ENCODE peak calls at places on chromosomes 4 and X, in nine cellular contexts. One of them, this sample, is unnamed.

GRCh38 chr4:89111833-89112563 is 665 bp downstream of the TIGD2 start:
- DNase-seq in heart left ventricle: no peak
- DNase-seq in breast epithelium: no peak
- DNase-seq in suprapubic skin: no peak
- DNase-seq in IMR-90: peak; percentile 95
- DNase-seq in testis: no peak
- DNase-seq in right lobe of liver: peak; percentile 83
- DNase-seq in endothelial cell of umbilical vein: peak; percentile 12
- DNase-seq in thyroid gland: no peak
- DNase-seq in this sample: no peak

GRCh38 chr4:86357608-86358007 is 2.2 kb downstream of the MAPK10 start:
- DNase-seq in heart left ventricle: no peak
- DNase-seq in breast epithelium: no peak
- DNase-seq in suprapubic skin: no peak
- DNase-seq in IMR-90: no peak
- DNase-seq in testis: no peak
- DNase-seq in right lobe of liver: no peak
- DNase-seq in endothelial cell of umbilical vein: no peak
- DNase-seq in thyroid gland: no peak
- DNase-seq in this sample: no peak

GRCh38 chr4:48968814-48969213 is 17.3 kb upstream of the CWH43 start:
- DNase-seq in heart left ventricle: no peak
- DNase-seq in breast epithelium: no peak
- DNase-seq in suprapubic skin: no peak
- DNase-seq in IMR-90: peak; percentile 96
- DNase-seq in testis: no peak
- DNase-seq in right lobe of liver: no peak
- DNase-seq in endothelial cell of umbilical vein: no peak
- DNase-seq in thyroid gland: no peak
- DNase-seq in this sample: no peak

GRCh38 chr4:88613417-88613875 is 21.2 kb downstream of the HERC3 start:
- DNase-seq in heart left ventricle: no peak
- DNase-seq in breast epithelium: no peak
- DNase-seq in suprapubic skin: no peak
- DNase-seq in IMR-90: no peak
- DNase-seq in testis: no peak
- DNase-seq in right lobe of liver: no peak
- DNase-seq in endothelial cell of umbilical vein: peak; percentile 78
- DNase-seq in thyroid gland: no peak
- DNase-seq in this sample: no peak

GRCh38 chrX:47607091-47607490 is 12.6 kb downstream of the SYN1 start:
- DNase-seq in heart left ventricle: no peak
- DNase-seq in breast epithelium: no peak
- DNase-seq in suprapubic skin: no peak
- DNase-seq in IMR-90: no peak
- DNase-seq in testis: no peak
- DNase-seq in right lobe of liver: no peak
- DNase-seq in endothelial cell of umbilical vein: no peak
- DNase-seq in thyroid gland: no peak
- DNase-seq in this sample: no peak

GRCh38 chrX:70908541-70908940 is at the start of gene TEX11:
- DNase-seq in heart left ventricle: no peak
- DNase-seq in breast epithelium: no peak
- DNase-seq in suprapubic skin: no peak
- DNase-seq in IMR-90: no peak
- DNase-seq in testis: peak; percentile 22
- DNase-seq in right lobe of liver: no peak
- DNase-seq in endothelial cell of umbilical vein: no peak
- DNase-seq in thyroid gland: no peak
- DNase-seq in this sample: no peak

GRCh38 chr4:87884976-87885574 is 52.3 kb downstream of the MEPE start:
- DNase-seq in heart left ventricle: no peak
- DNase-seq in breast epithelium: no peak
- DNase-seq in suprapubic skin: no peak
- DNase-seq in IMR-90: no peak
- DNase-seq in testis: no peak
- DNase-seq in right lobe of liver: no peak
- DNase-seq in endothelial cell of umbilical vein: no peak
- DNase-seq in thyroid gland: no peak
- DNase-seq in this sample: no peak

GRCh38 chrX:149527705-149528104 is 13.1 kb upstream of the EOLA1 start:
- DNase-seq in heart left ventricle: no peak
- DNase-seq in breast epithelium: no peak
- DNase-seq in suprapubic skin: no peak
- DNase-seq in IMR-90: peak; percentile 28
- DNase-seq in testis: no peak
- DNase-seq in right lobe of liver: no peak
- DNase-seq in endothelial cell of umbilical vein: peak; percentile 38
- DNase-seq in thyroid gland: no peak
- DNase-seq in this sample: no peak

GRCh38 chr4:6252051-6252450 is 17.6 kb upstream of the WFS1 start:
- DNase-seq in heart left ventricle: no peak
- DNase-seq in breast epithelium: no peak
- DNase-seq in suprapubic skin: no peak
- DNase-seq in IMR-90: no peak
- DNase-seq in testis: no peak
- DNase-seq in right lobe of liver: no peak
- DNase-seq in endothelial cell of umbilical vein: no peak
- DNase-seq in thyroid gland: peak; percentile 43
- DNase-seq in this sample: no peak

GRCh38 chrX:30144971-30145731 is 70.2 kb upstream of the MAGEB2 start:
- DNase-seq in heart left ventricle: no peak
- DNase-seq in breast epithelium: no peak
- DNase-seq in suprapubic skin: no peak
- DNase-seq in IMR-90: no peak
- DNase-seq in testis: no peak
- DNase-seq in right lobe of liver: no peak
- DNase-seq in endothelial cell of umbilical vein: no peak
- DNase-seq in thyroid gland: no peak
- DNase-seq in this sample: no peak

GRCh38 chr4:59249110-59249509 is 1951.0 kb upstream of the ADGRL3 start:
- DNase-seq in heart left ventricle: no peak
- DNase-seq in breast epithelium: no peak
- DNase-seq in suprapubic skin: no peak
- DNase-seq in IMR-90: no peak
- DNase-seq in testis: no peak
- DNase-seq in right lobe of liver: no peak
- DNase-seq in endothelial cell of umbilical vein: no peak
- DNase-seq in thyroid gland: no peak
- DNase-seq in this sample: no peak

GRCh38 chr4:113293673-113294072 is 244.2 kb downstream of the ANK2 start:
- DNase-seq in heart left ventricle: no peak
- DNase-seq in breast epithelium: no peak
- DNase-seq in suprapubic skin: no peak
- DNase-seq in IMR-90: no peak
- DNase-seq in testis: no peak
- DNase-seq in right lobe of liver: no peak
- DNase-seq in endothelial cell of umbilical vein: no peak
- DNase-seq in thyroid gland: no peak
- DNase-seq in this sample: no peak

GRCh38 chrX:139738581-139738980 is 30.6 kb upstream of the MCF2 start:
- DNase-seq in heart left ventricle: no peak
- DNase-seq in breast epithelium: no peak
- DNase-seq in suprapubic skin: no peak
- DNase-seq in IMR-90: peak; percentile 26
- DNase-seq in testis: no peak
- DNase-seq in right lobe of liver: no peak
- DNase-seq in endothelial cell of umbilical vein: peak; percentile 53
- DNase-seq in thyroid gland: no peak
- DNase-seq in this sample: no peak

GRCh38 chrX:153057281-153057680 is 1.0 kb downstream of the PNMA3 start:
- DNase-seq in heart left ventricle: no peak
- DNase-seq in breast epithelium: no peak
- DNase-seq in suprapubic skin: no peak
- DNase-seq in IMR-90: no peak
- DNase-seq in testis: no peak
- DNase-seq in right lobe of liver: no peak
- DNase-seq in endothelial cell of umbilical vein: no peak
- DNase-seq in thyroid gland: peak; percentile 43
- DNase-seq in this sample: no peak

DNA sequence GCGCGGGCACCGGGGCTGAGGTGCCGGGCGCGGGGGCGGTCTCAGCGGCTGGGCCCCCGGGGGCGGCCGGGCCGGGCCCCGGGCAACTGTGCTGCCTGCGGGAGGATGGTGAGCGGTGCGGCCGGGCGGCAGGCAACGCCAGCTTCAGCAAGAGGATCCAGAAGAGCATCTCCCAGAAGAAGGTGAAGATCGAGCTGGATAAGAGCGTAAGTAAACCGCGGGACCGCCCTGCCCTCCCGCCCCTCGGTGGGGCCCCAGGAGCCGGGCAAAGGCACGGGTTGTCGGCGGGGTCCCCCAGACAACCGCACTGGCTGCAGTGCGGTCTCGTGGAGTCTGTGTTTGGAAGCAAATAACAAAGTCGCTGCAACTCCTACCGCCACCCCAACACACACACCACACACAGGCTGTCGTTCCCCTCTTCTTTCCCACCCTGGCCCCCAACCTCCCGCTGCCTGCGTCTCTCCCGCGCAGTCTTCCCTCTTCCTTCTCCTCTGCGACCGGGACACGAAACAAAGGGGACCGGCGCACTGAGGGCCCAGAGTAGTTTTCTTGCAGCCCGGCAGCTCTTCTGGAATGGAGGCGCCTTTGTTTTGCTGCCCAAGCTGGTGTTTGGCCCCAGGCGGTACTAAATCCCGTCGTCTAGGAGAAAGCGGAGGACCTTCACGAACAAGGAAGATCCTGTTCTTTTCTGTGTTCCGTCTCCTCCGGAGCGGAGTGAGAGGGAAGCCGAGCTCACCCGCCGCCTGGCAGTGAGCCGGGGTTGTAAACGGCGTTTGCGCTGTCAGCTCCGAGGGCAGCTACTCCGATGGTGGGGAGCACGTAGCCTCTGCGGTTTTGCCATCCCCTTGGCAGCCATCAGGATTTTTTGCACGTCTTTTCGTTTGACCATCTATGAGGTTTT is 788 bp downstream of the SAP30 start:
- DNase-seq in heart left ventricle: peak; percentile 86
- DNase-seq in breast epithelium: peak; percentile 60
- DNase-seq in suprapubic skin: peak; percentile 84
- DNase-seq in IMR-90: peak; percentile 69
- DNase-seq in testis: peak; percentile 77
- DNase-seq in right lobe of liver: peak; percentile 81
- DNase-seq in endothelial cell of umbilical vein: peak; percentile 83
- DNase-seq in thyroid gland: peak; percentile 73
- DNase-seq in this sample: no peak
- TF ChIP-seq POLR2A in heart left ventricle: no peak
- TF ChIP-seq POLR2A in breast epithelium: no peak
- TF ChIP-seq POLR2A in suprapubic skin: no peak
- TF ChIP-seq POLR2A in IMR-90: no peak
- TF ChIP-seq POLR2A in testis: no peak
- TF ChIP-seq POLR2A in right lobe of liver: peak; percentile 20
- TF ChIP-seq POLR2A in endothelial cell of umbilical vein: peak; percentile 65
- TF ChIP-seq POLR2A in thyroid gland: peak; percentile 58
- TF ChIP-seq POLR2A in this sample: no peak

DNA sequence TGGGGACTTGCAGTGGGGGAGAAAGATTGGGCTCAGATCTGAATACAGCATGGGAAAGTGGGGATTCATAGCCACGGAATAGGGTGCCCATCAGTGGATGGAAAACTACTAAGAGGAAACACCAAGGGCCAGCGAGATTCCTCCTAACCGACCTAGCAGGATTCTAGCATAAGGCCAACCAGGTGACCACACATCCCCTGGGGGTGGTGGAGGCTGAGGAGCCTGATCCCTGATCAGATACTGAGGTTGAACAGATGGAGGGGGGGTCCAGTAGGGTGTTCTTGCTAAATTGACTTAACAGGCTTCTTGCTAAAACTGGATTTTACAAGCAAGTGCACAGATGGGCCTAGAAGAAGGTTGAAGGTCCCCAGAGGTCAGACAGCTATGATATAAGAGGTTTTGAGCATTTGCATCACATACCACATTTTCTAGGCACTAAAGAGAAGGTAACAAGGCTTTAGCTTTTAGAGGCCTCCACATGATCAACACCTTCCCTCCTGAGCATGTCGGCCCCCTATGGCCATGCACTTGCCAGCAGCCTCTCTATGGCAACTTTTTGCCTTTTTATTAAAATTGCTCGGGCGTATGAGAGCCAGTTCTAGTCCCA is 69.1 kb upstream of the PUDP start:
- DNase-seq in heart left ventricle: no peak
- DNase-seq in breast epithelium: no peak
- DNase-seq in suprapubic skin: no peak
- DNase-seq in IMR-90: no peak
- DNase-seq in testis: no peak
- DNase-seq in right lobe of liver: no peak
- DNase-seq in endothelial cell of umbilical vein: no peak
- DNase-seq in thyroid gland: no peak
- DNase-seq in this sample: no peak
- H3K4me3 ChIP-seq in heart left ventricle: no peak overlapping the region
- H3K4me3 ChIP-seq in breast epithelium: no peak overlapping the region
- H3K4me3 ChIP-seq in suprapubic skin: no peak overlapping the region
- H3K4me3 ChIP-seq in IMR-90: no peak overlapping the region
- H3K4me3 ChIP-seq in testis: no peak overlapping the region
- H3K4me3 ChIP-seq in right lobe of liver: no peak overlapping the region
- H3K4me3 ChIP-seq in endothelial cell of umbilical vein: no peak overlapping the region
- H3K4me3 ChIP-seq in thyroid gland: no peak overlapping the region
- H3K4me3 ChIP-seq in this sample: no peak overlapping the region

GRCh38 chr4:8067274-8067936 is 91.2 kb downstream of the ABLIM2 start:
- DNase-seq in heart left ventricle: no peak
- DNase-seq in breast epithelium: no peak
- DNase-seq in suprapubic skin: no peak
- DNase-seq in IMR-90: no peak
- DNase-seq in testis: no peak
- DNase-seq in right lobe of liver: no peak
- DNase-seq in endothelial cell of umbilical vein: no peak
- DNase-seq in thyroid gland: no peak
- DNase-seq in this sample: no peak
- H3K27me3 ChIP-seq in heart left ventricle: peaks cover 6% of the 10 kb centered on the region
- H3K27me3 ChIP-seq in breast epithelium: peaks cover 25% of the 10 kb centered on the region
- H3K27me3 ChIP-seq in suprapubic skin: peaks cover 25% of the 10 kb centered on the region
- H3K27me3 ChIP-seq in IMR-90: peaks cover 56% of the 10 kb centered on the region
- H3K27me3 ChIP-seq in testis: no peaks in the 10 kb centered on the region
- H3K27me3 ChIP-seq in right lobe of liver: no peaks in the 10 kb centered on the region
- H3K27me3 ChIP-seq in endothelial cell of umbilical vein: no peaks in the 10 kb centered on the region
- H3K27me3 ChIP-seq in thyroid gland: no peaks in the 10 kb centered on the region
- H3K27me3 ChIP-seq in this sample: no peaks in the 10 kb centered on the region

DNA sequence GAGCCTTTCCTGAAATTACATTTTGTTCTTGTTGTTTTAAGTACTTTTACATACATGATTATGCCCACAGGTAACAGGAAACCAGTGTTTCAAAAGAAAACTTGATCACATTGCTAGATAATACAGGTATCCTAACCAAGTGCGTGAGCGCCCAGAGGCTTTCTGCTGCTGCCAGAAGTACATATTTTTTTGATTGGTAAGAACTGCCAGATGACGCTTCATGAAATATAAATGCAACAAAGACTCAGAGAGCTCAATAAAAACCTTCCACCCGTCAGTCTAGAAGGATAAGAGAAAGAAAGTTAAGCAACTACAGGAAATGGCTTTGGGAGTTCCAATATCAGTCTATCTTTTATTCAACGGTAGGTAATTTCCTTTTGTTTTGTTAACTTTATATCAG is at the start of gene EPGN:
- DNase-seq in heart left ventricle: no peak
- DNase-seq in breast epithelium: no peak
- DNase-seq in suprapubic skin: no peak
- DNase-seq in IMR-90: no peak
- DNase-seq in testis: no peak
- DNase-seq in right lobe of liver: no peak
- DNase-seq in endothelial cell of umbilical vein: no peak
- DNase-seq in thyroid gland: no peak
- DNase-seq in this sample: no peak
- TF ChIP-seq POLR2A in heart left ventricle: no peak
- TF ChIP-seq POLR2A in breast epithelium: no peak
- TF ChIP-seq POLR2A in suprapubic skin: no peak
- TF ChIP-seq POLR2A in IMR-90: no peak
- TF ChIP-seq POLR2A in testis: no peak
- TF ChIP-seq POLR2A in right lobe of liver: no peak
- TF ChIP-seq POLR2A in endothelial cell of umbilical vein: no peak
- TF ChIP-seq POLR2A in thyroid gland: no peak
- TF ChIP-seq POLR2A in this sample: no peak